ENCODE peak calls at places on chromosomes 1 and 21, in eight cellular contexts. I is effector memory CD4-positive, alpha-beta T cell; G is fibroblast of lung; B is breast epithelium; M is IMR-90; P is AG10803; Y is OCI-LY7; S is thyroid gland. Q is an unnamed sample.

GRCh38 chr1:28776341-28776740 is 35.6 kb upstream of the OPRD1 start:
- DNase-seq in S (no peak), I (no peak), Y (no peak), B (peak; percentile 34), P (no peak), G (no peak), M (no peak), Q (no peak)

GRCh38 chr1:19596065-19596718 is 47.9 kb upstream of the NBL1 start:
- DNase-seq in P (peak; percentile 41), Y (peak; percentile 35), M (peak; percentile 28), G (no peak), B (no peak), S (no peak), I (no peak), Q (no peak)

GRCh38 chr1:159208460-159208825 is 3.8 kb downstream of the ACKR1 start:
- DNase-seq in I (no peak), Y (no peak), G (no peak), P (no peak), M (no peak), B (no peak), S (no peak), Q (no peak)

GRCh38 chr1:214609692-214610091 is 6.7 kb downstream of the CENPF start:
- DNase-seq in I (no peak), P (no peak), M (no peak), Y (no peak), S (no peak), G (no peak), B (no peak), Q (no peak)

GRCh38 chr1:36133484-36133883 is 8.5 kb upstream of the COL8A2 start:
- DNase-seq in Y (no peak), I (no peak), M (peak; percentile 94), G (peak; percentile 96), B (no peak), P (peak; percentile 98), S (no peak), Q (peak; percentile 96)

GRCh38 chr1:120179420-120180348 is 3.4 kb upstream of the SEC22B start:
- DNase-seq in Y (no peak), S (peak; percentile 17), I (no peak), M (peak; percentile 90), G (peak; percentile 88), P (peak; percentile 79), B (no peak), Q (peak; percentile 93)

GRCh38 chr1:56437959-56438358 is 141.4 kb downstream of the PLPP3 start:
- DNase-seq in Y (no peak), B (no peak), I (no peak), P (peak; percentile 13), G (no peak), M (peak; percentile 38), S (no peak), Q (no peak)

GRCh38 chr1:61053281-61053711 is 29.1 kb upstream of the NFIA start:
- DNase-seq in G (no peak), I (no peak), B (no peak), Y (no peak), S (no peak), P (no peak), M (no peak), Q (no peak)

GRCh38 chr1:228335406-228336307 is 71.0 kb downstream of the TRIM11 start:
- DNase-seq in Y (no peak), I (no peak), G (no peak), B (peak; percentile 42), M (no peak), P (no peak), S (no peak), Q (no peak)

GRCh38 chr1:188237573-188238353 is 1409.0 kb downstream of the PLA2G4A start:
- DNase-seq in S (no peak), P (no peak), I (no peak), B (no peak), G (peak; percentile 75), Y (no peak), M (peak; percentile 59), Q (peak; percentile 69)

GRCh38 chr21:15732290-15732995 is 2.7 kb downstream of the USP25 start:
- DNase-seq in G (peak; percentile 51), Y (peak; percentile 76), B (no peak), I (no peak), S (peak; percentile 32), P (peak; percentile 30), M (peak; percentile 51), Q (peak; percentile 56)

GRCh38 chr21:10272216-10272615 is 249.2 kb upstream of the TPTE start:
- DNase-seq in G (no peak), B (no peak), Y (no peak), M (no peak), I (no peak), S (no peak), P (no peak), Q (no peak)

GRCh38 chr1:56803561-56804156 is 15.5 kb downstream of the FYB2 start:
- DNase-seq in I (no peak), M (peak; percentile 10), Y (peak; percentile 24), G (no peak), B (no peak), P (no peak), S (peak; percentile 58), Q (peak; percentile 26)

GRCh38 chr1:1241588-1242229 is 4.8 kb downstream of the C1QTNF12 start:
- DNase-seq in P (no peak), I (no peak), M (no peak), Y (no peak), B (no peak), S (no peak), G (no peak), Q (no peak)

GRCh38 chr1:184622136-184622823 is 132.4 kb downstream of the EDEM3 start:
- DNase-seq in S (peak; percentile 51), B (peak; percentile 73), G (peak; percentile 69), M (peak; percentile 90), P (peak; percentile 94), I (no peak), Y (no peak), Q (peak; percentile 96)

GRCh38 chr1:74481607-74482006 is 30.8 kb downstream of the LRRC53 start:
- DNase-seq in S (no peak), P (no peak), Y (no peak), B (no peak), G (no peak), M (no peak), I (no peak), Q (no peak)

GRCh38 chr21:45993210-45994085 is 11.9 kb downstream of the COL6A1 start:
- DNase-seq in S (peak; percentile 1), M (no peak), G (no peak), Y (no peak), B (peak; percentile 45), P (no peak), I (peak; percentile 0), Q (no peak)

GRCh38 chr1:2354511-2355407 is 36.6 kb downstream of the MORN1 start:
- DNase-seq in G (no peak), I (no peak), P (peak; percentile 34), M (no peak), S (no peak), B (no peak), Y (no peak), Q (no peak)

GRCh38 chr1:44696789-44697188 is 22.3 kb downstream of the ARMH1 start:
- DNase-seq in P (no peak), S (no peak), Y (peak; percentile 73), B (no peak), M (no peak), I (no peak), G (no peak), Q (no peak)

GRCh38 chr1:94852758-94853157 is 32.6 kb downstream of the SLC44A3 start:
- DNase-seq in G (no peak), S (no peak), Y (no peak), M (peak; percentile 27), I (no peak), B (no peak), P (no peak), Q (peak; percentile 66)

GRCh38 chr1:240193699-240194098 is 102.0 kb downstream of the FMN2 start:
- DNase-seq in G (peak; percentile 49), M (no peak), I (no peak), S (no peak), Y (no peak), P (no peak), B (no peak), Q (peak; percentile 33)

GRCh38 chr1:38581396-38581795 is 278.2 kb downstream of the RRAGC start:
- DNase-seq in Y (no peak), I (no peak), B (no peak), G (no peak), S (no peak), M (no peak), P (no peak), Q (no peak)

GRCh38 chr1:6483010-6483760 is 8.3 kb downstream of the PLEKHG5 start:
- DNase-seq in B (no peak), S (peak; percentile 66), G (no peak), M (no peak), Y (no peak), P (no peak), I (no peak), Q (no peak)

DNA sequence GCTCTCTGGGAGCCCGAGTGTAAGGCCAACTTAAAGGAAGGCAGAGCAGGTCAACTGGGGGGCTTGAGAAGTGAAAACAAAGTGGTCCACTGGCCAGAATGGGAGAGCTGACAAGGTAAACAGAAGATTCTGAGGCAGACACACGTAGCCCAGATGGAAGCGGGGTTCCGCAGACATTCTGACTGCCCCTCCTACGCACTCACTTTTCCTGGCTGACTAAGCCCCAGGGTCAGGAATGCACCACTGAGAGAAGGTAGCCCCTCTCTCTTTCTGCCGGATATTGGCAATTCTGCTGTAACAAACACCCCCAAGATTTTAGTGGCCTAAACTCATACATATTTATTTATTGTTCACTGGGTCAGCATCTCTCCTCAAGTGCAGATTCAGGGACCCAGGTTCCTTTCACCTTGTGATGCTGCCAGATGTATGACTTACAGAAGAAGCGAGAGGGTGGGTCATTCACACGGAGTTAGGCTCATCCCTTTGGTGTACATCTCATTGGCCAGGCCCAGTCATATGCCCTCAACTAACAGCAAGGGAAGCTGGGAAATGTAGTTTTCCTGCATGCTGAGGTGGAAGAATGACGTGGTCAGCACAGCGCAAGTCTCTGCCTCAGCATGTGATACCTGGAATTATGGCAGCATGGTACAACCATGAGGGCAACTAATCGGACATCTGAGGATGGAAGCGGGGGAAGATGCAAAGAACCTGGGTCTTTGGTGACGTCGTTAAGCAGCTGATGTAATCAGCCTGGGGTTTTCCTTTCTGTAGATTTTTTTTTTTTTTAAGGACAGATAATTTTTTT is 43.5 kb upstream of the MRPS6 start:
- DNase-seq in I (peak; percentile 23), B (no peak), M (peak; percentile 82), S (peak; percentile 13), G (peak; percentile 89), P (peak; percentile 68), Y (peak; percentile 90), Q (peak; percentile 80)
- H3K4me3 ChIP-seq in I (no peak overlapping the region), B (no peak overlapping the region), M (peak overlapping the region; percentile 6), S (no peak overlapping the region), G (peak overlapping the region; percentile 12), P (no peak overlapping the region), Y (peak overlapping the region; percentile 39), Q (no peak overlapping the region)

GRCh38 chr1:247156787-247157232 is 15.0 kb downstream of the ZNF124 start:
- DNase-seq in P (no peak), G (no peak), M (no peak), S (no peak), I (no peak), B (no peak), Y (no peak), Q (no peak)
- H3K4me3 ChIP-seq in P (no peak overlapping the region), G (no peak overlapping the region), M (no peak overlapping the region), S (no peak overlapping the region), I (no peak overlapping the region), B (no peak overlapping the region), Y (no peak overlapping the region), Q (no peak overlapping the region)

GRCh38 chr1:3910769-3911520 is 10.9 kb upstream of the C1orf174 start:
- DNase-seq in S (peak; percentile 77), G (peak; percentile 41), B (peak; percentile 78), M (peak; percentile 37), I (peak; percentile 47), Y (peak; percentile 92), P (peak; percentile 37), Q (peak; percentile 63)
- H3K4me3 ChIP-seq in S (no peak overlapping the region), G (no peak overlapping the region), B (peak overlapping the region; percentile 28), M (no peak overlapping the region), I (no peak overlapping the region), Y (peak overlapping the region; percentile 83), P (no peak overlapping the region), Q (no peak overlapping the region)

GRCh38 chr1:16215882-16216753 is 3.7 kb upstream of the ARHGEF19 start:
- DNase-seq in Y (peak; percentile 93), M (peak; percentile 69), S (peak; percentile 96), G (peak; percentile 80), I (peak; percentile 44), P (peak; percentile 43), B (peak; percentile 73), Q (peak; percentile 81)
- H3K4me3 ChIP-seq in Y (peak overlapping the region; percentile 65), M (peak overlapping the region; percentile 65), S (no peak overlapping the region), G (peak overlapping the region; percentile 33), I (peak overlapping the region; percentile 74), P (peak overlapping the region; percentile 63), B (peak overlapping the region; percentile 49), Q (peak overlapping the region; percentile 58)